ENCODE peak calls at places on chromosomes 12 and 14, in ten cellular contexts. N is tibial artery; J is OCI-LY7; Y is mucosa of descending colon; B is IMR-90; E is lung; V is ovary; M is iPS DF 6.9; R is PC-3; P is CD8-positive, alpha-beta T cell. T is an unnamed sample. For H3K4me1, the result is how much of the 10 kb centered on the place peaks cover.

GRCh38 chr12:123131291-123131831 is 19.5 kb downstream of the PITPNM2 start:
- DNase-seq in B (no peak), P (no peak), V (no peak), J (no peak), R (no peak), N (no peak), M (no peak), E (no peak), Y (peak), T (peak)

GRCh38 chr14:53875337-53875897 is 81.2 kb downstream of the BMP4 start:
- DNase-seq in E (no peak), V (no peak), J (no peak), Y (no peak), M (no peak), R (no peak), P (no peak), B (no peak), N (no peak), T (no peak)

GRCh38 chr14:76174982-76175381 is 23.3 kb downstream of the GPATCH2L start:
- DNase-seq in R (no peak), P (no peak), N (no peak), M (no peak), J (no peak), E (no peak), B (no peak), Y (no peak), V (no peak), T (no peak)

GRCh38 chr12:111730420-111730819 is 36.3 kb upstream of the ALDH2 start:
- DNase-seq in R (no peak), B (no peak), J (peak), V (no peak), M (no peak), Y (no peak), E (no peak), P (no peak), N (no peak), T (no peak)

GRCh38 chr12:80509781-80510556 is 65.9 kb downstream of the PTPRQ start:
- DNase-seq in B (peak), R (peak), M (no peak), Y (no peak), N (no peak), J (no peak), P (no peak), E (no peak), V (no peak), T (no peak)

GRCh38 chr12:116142936-116143882 is 134.3 kb downstream of the MED13L start:
- DNase-seq in J (no peak), M (no peak), B (peak), Y (no peak), R (peak), N (no peak), V (no peak), E (no peak), P (no peak), T (no peak)

GRCh38 chr12:53343978-53344377 is 7.8 kb upstream of the SP7 start:
- DNase-seq in P (no peak), J (peak), N (no peak), E (no peak), R (no peak), B (no peak), V (no peak), M (no peak), Y (no peak), T (no peak)

GRCh38 chr12:46188170-46188569 is 80.7 kb downstream of the SLC38A1 start:
- DNase-seq in Y (no peak), E (no peak), N (no peak), J (no peak), V (no peak), B (no peak), R (no peak), P (no peak), M (no peak), T (no peak)

GRCh38 chr12:54006700-54007220 is 2.0 kb upstream of the HOXC8 start:
- DNase-seq in E (no peak), B (no peak), Y (no peak), M (no peak), P (no peak), R (no peak), N (no peak), J (no peak), V (no peak), T (no peak)

GRCh38 chr12:4220489-4220888 is 53.1 kb upstream of the CCND2 start:
- DNase-seq in J (no peak), E (no peak), V (no peak), N (no peak), R (no peak), B (no peak), M (no peak), P (no peak), Y (no peak), T (no peak)

GRCh38 chr12:52370906-52371608 is 3.8 kb upstream of the KRT85 start:
- DNase-seq in E (no peak), P (no peak), M (no peak), J (no peak), R (no peak), V (peak), N (peak), Y (peak), B (peak), T (peak)

GRCh38 chr12:28340261-28340660 is 150.0 kb downstream of the CCDC91 start:
- DNase-seq in B (peak), R (no peak), V (no peak), P (no peak), M (no peak), E (no peak), N (no peak), Y (no peak), J (no peak), T (no peak)

GRCh38 chr12:123085730-123086487 is 65.0 kb downstream of the PITPNM2 start:
- DNase-seq in Y (no peak), N (no peak), P (no peak), B (peak), E (no peak), R (peak), V (no peak), M (no peak), J (no peak), T (no peak)

GRCh38 chr12:98416845-98417244 is 98.5 kb upstream of the TMPO start:
- DNase-seq in B (peak), N (no peak), Y (no peak), V (no peak), E (no peak), M (no peak), P (no peak), R (peak), J (peak), T (no peak)

GRCh38 chr14:61752626-61753025 is 9.6 kb upstream of the SNAPC1 start:
- DNase-seq in P (no peak), R (peak), J (peak), N (no peak), V (no peak), E (no peak), Y (no peak), M (no peak), B (peak), T (no peak)

GRCh38 chr12:95790912-95791849 is 617 bp upstream of the NTN4 start:
- DNase-seq in E (peak), R (peak), M (no peak), N (no peak), J (no peak), P (peak), V (peak), Y (peak), B (peak), T (peak)

GRCh38 chr12:89703768-89704167 is 4.9 kb downstream of the ATP2B1 start:
- DNase-seq in P (no peak), N (no peak), J (no peak), Y (no peak), V (no peak), R (peak), E (no peak), M (no peak), B (no peak), T (no peak)

DNA sequence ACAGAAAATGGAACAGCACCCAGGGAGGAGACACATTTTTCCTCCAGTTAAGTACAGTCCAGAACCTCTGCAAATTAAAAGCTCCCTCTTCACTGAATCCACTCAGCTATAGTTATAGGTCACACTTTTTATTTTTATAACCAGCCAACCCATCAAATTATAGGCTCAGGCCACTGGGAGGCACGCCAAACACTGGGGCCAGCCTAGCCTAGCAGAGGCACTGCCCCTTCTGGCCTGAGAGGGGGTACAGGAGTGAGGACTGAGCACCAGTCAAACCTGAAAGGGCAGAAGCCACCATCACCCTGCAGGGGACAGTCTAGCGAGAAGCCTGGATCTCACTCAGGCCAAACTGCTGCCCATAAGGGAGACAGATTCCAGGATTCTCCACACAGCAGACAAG is 19.3 kb downstream of the FMNL3 start:
- DNase-seq in E (no peak), P (no peak), M (no peak), J (no peak), B (no peak), N (no peak), R (no peak), Y (no peak), V (no peak), T (no peak)
- H3K4me1 ChIP-seq in E (under half), P (under half), M (under half), J (under half), B (under half), N (under half), R (under half), Y (under half), V (under half), T (under half)

GRCh38 chr12:132924356-132924755 is 31.8 kb downstream of the ZNF605 start:
- DNase-seq in R (no peak), P (no peak), V (no peak), J (no peak), N (no peak), E (no peak), M (no peak), B (no peak), Y (no peak), T (no peak)
- H3K4me3 ChIP-seq in R (no peak), P (peak), V (no peak), J (no peak), N (no peak), E (no peak), M (no peak), B (no peak), Y (no peak), T (no peak)

DNA sequence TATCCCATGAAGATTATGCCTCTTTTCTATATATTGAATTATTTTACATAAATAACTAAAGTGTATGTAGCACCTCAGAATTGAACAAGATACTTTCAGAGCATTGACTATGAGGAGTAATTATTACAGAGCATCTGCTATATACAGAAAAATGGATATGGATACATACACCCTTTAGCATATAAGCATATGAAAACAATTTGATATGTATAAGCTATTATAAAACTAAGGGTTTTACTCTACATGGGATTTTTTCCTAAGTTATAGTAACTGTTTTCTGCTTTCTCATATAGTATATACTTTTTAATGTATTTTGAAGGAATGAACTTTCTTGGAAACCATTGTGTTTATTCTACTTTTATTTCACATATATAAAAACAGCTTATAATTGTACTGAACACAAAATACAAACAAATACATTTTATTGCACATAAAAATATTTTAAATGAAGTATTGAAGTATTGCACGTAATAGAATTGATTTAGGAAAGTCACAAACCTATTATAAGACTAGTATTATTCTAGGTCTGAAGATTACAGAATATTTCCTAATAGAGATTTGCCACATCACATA is 8.5 kb downstream of the CD69 start:
- DNase-seq in E (no peak), R (no peak), N (no peak), V (no peak), P (no peak), Y (no peak), B (no peak), M (no peak), J (no peak), T (no peak)
- H3K4me1 ChIP-seq in E (under half), R (under half), N (under half), V (under half), P (under half), Y (under half), B (under half), M (under half), J (under half), T (under half)

GRCh38 chr12:47242426-47242825 is 162.7 kb upstream of the AMIGO2 start:
- DNase-seq in B (no peak), M (no peak), V (no peak), P (no peak), J (no peak), E (no peak), N (no peak), Y (no peak), R (no peak), T (no peak)

GRCh38 chr12:47249082-47249481 is 169.3 kb upstream of the AMIGO2 start:
- DNase-seq in Y (no peak), N (no peak), E (no peak), M (no peak), P (no peak), V (no peak), B (no peak), J (no peak), R (peak), T (no peak)

GRCh38 chr12:47247418-47247817 is 167.7 kb upstream of the AMIGO2 start:
- DNase-seq in Y (peak), R (peak), P (no peak), M (no peak), N (no peak), V (no peak), B (no peak), J (no peak), E (peak), T (peak)

GRCh38 chr12:47244730-47245285 is 165.0 kb upstream of the AMIGO2 start:
- DNase-seq in N (no peak), R (peak), J (no peak), B (no peak), P (no peak), M (no peak), V (no peak), E (no peak), Y (no peak), T (no peak)

DNA sequence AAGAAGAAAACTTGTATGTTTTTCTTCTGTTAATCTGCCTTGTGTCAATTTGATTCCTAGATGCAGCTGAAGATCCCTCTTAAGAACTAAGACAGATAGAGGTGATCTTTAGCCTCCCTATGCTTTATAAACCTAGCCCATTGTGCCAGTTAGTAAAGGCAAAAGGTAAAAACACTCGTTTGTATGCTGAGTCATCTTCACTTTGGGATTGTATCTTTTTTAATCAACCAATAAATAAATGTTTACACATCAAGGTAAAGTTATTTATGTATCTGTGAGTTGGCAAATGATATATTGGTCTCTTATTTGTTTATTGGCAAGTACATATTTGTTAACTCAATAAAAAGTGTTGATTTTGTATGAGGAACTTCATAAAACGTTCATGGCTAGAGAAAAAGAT is 165.9 kb upstream of the AMIGO2 start:
- DNase-seq in E (no peak), V (no peak), J (no peak), B (no peak), P (no peak), Y (no peak), N (no peak), R (peak), M (no peak), T (no peak)
- H3K4me3 ChIP-seq in E (no peak), V (no peak), J (no peak), B (no peak), P (no peak), Y (no peak), N (no peak), R (no peak), M (no peak), T (no peak)

DNA sequence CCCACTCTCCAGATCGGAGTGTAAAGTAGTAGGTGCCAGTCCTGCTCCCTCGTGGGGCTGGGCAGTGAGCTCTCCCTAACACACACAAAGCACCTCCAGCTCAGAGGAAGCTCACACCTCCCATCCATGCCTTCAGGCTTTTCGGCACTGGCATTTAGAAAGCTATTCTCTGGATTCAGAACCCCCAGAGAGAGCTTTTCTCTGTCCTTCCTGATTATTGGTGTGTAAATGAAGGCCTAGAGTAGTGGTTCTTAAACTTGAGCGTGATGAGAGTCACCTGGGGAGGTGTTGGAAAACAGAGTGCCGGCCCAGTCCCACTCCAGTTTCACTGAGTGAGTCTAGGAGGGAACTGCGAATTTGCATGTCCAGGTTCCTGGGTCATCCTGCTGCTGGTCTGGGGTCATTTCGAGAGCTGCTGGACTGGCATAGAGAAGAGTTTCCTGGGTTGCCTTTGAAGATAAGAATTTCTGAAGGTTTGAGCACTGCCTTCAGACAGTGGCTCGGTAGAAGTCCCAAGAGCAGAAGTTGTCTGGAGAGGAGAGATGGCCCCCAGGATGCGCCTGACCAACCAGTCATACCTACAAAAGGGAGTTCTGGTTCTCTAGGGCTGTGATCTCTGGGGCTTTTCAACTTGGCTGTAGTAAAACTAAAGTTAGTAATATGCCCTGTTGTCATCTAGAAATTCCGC is 15.1 kb downstream of the CD9 start:
- DNase-seq in B (no peak), P (no peak), N (no peak), V (no peak), M (no peak), E (no peak), Y (no peak), R (no peak), J (no peak), T (no peak)
- H3K4me1 ChIP-seq in B (under half), P (under half), N (under half), V (under half), M (under half), E (under half), Y (half or more), R (half or more), J (under half), T (under half)

GRCh38 chr12:63149884-63150254 is 1.1 kb downstream of the AVPR1A start:
- DNase-seq in N (no peak), E (no peak), B (no peak), J (no peak), V (no peak), P (no peak), M (no peak), Y (no peak), R (no peak), T (no peak)
- H3K4me3 ChIP-seq in N (peak), E (no peak), B (no peak), J (no peak), V (peak), P (no peak), M (peak), Y (no peak), R (no peak), T (no peak)